ENCODE peak calls at places on chromosomes 1 and 21, in nine cellular contexts. R is cardiac fibroblast; L is esophagus squamous epithelium; Z is neural progenitor cell; S is HFF-Myc; P is CD8-positive, alpha-beta T cell; F is upper lobe of right lung; Q is fibroblast of the aortic adventitia; G is heart left ventricle. K is an unnamed sample.

GRCh38 chr1:88061830-88062177 is 622.3 kb upstream of the PKN2 start:
- DNase-seq in S (no peak), Q (peak), G (no peak), P (no peak), R (no peak), L (no peak), Z (no peak), F (no peak), K (no peak)

GRCh38 chr1:52904590-52905375 is 16.8 kb downstream of the ECHDC2 start:
- DNase-seq in R (peak), Q (peak), Z (peak), P (no peak), F (no peak), L (no peak), G (no peak), S (no peak), K (peak)

GRCh38 chr1:46533179-46533864 is 18.1 kb downstream of the KNCN start:
- DNase-seq in S (no peak), F (peak), L (no peak), Q (peak), G (no peak), R (peak), P (peak), Z (peak), K (peak)

GRCh38 chr1:100036718-100037664 is 67.2 kb downstream of the SLC35A3 start:
- DNase-seq in R (peak), S (no peak), Z (peak), P (no peak), L (no peak), G (no peak), Q (peak), F (no peak), K (peak)

GRCh38 chr1:173568483-173568882 is 34.4 kb downstream of the SLC9C2 start:
- DNase-seq in S (no peak), Q (no peak), G (no peak), P (no peak), L (no peak), F (no peak), R (no peak), Z (no peak), K (no peak)

GRCh38 chr1:185157599-185158469 is 867 bp downstream of the SWT1 start:
- DNase-seq in S (no peak), Z (peak), L (no peak), R (peak), P (no peak), Q (peak), G (no peak), F (no peak), K (peak)

GRCh38 chr21:34908424-34909055 is 140.6 kb downstream of the RUNX1 start:
- DNase-seq in F (no peak), Z (no peak), L (no peak), S (no peak), G (no peak), P (no peak), Q (peak), R (peak), K (peak)

GRCh38 chr1:99917214-99917613 is 52.6 kb upstream of the SLC35A3 start:
- DNase-seq in R (no peak), S (no peak), P (no peak), Q (no peak), L (no peak), Z (no peak), G (no peak), F (no peak), K (no peak)

GRCh38 chr1:11731719-11732283 is 4.1 kb upstream of the AGTRAP start:
- DNase-seq in Z (peak), L (peak), G (peak), R (peak), F (peak), S (no peak), Q (peak), P (no peak), K (peak)

GRCh38 chr1:237983507-237983906 is 92.8 kb upstream of the ZP4 start:
- DNase-seq in P (no peak), F (no peak), G (no peak), S (no peak), L (no peak), Q (no peak), R (no peak), Z (no peak), K (no peak)

GRCh38 chr1:48026275-48026674 is 29.1 kb upstream of the TRABD2B start:
- DNase-seq in Q (peak), Z (no peak), P (no peak), G (no peak), L (no peak), R (peak), S (no peak), F (no peak), K (no peak)

DNA sequence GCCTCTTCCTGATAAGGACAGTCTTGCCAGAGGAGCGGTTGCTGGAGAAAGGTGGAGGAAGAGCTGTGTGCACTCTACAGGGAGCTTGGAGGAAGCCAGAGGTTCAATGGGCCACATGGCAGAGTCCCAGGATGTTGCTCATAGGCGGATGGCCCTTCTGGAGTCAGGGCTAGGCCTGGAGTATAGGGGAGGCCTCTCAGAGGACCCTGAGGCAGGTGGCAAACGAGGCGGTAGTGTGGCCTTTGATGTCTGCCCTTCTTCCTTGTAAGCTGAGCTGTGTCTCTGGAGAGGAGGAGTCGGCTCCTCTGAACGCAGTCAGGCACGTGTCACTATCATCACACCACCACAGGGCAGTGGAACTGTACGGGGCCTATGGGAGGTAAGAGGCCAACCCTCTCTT is 8.6 kb downstream of the PKP1 start:
- DNase-seq in R (no peak), P (no peak), L (no peak), Q (no peak), Z (no peak), F (no peak), S (no peak), G (no peak), K (no peak)
- H3K4me3 ChIP-seq in R (no peak), P (no peak), L (no peak), Q (no peak), Z (no peak), F (no peak), S (no peak), G (no peak), K (no peak)

DNA sequence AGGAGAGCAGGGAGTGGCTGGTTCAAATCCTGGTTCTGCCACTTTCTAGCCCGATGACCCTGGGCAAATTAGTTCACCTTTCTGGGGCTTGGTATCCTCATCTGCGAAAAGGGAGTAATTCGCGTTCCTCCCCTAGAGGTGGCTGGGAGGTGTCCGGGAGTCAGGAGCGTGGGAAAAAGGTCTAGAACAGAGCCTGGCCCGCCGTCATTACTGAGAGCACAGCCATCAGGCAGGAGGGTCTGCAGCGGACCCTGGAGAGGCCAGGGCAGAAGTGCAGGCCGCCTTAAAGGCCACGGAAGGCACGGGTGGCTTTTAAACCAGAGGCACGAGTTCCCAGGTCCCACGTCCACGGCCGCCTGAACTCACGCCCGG is 886 bp downstream of the PANK4 start:
- DNase-seq in G (no peak), Z (no peak), F (no peak), P (no peak), Q (no peak), L (no peak), S (no peak), R (no peak), K (no peak)
- TF ChIP-seq CTCF in G (no peak), Z (no peak), F (no peak), P (no peak), Q (peak), L (no peak), S (no peak), R (no peak), K (no peak)

GRCh38 chr21:25562660-25563059 is 44.6 kb downstream of the MRPL39 start:
- DNase-seq in L (no peak), F (no peak), P (no peak), S (no peak), R (no peak), G (no peak), Q (peak), Z (no peak), K (no peak)
- H3K4me3 ChIP-seq in L (peak), F (peak), P (peak), S (peak), R (peak), G (peak), Q (peak), Z (peak), K (peak)

DNA sequence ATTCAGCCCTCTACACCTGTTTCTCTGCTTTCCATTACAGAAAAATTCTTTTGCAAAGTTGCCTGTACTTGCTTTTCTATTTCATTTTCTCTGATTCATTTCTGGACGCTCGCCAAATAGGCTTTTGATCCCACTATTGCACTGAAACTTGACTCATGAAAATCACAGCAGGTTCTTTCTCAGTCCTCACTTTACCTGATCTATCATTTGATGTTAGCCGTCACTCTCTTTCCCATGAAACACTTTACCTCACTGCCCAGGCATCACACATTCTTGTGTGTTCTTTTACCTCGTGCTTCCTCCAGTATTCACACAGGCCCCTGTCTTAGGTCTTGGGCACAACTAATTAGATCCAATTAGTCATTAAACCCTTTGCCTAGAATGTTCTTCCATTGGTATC is 26.2 kb downstream of the HSPA13 start:
- DNase-seq in G (no peak), R (no peak), Q (peak), Z (no peak), L (no peak), P (no peak), F (no peak), S (no peak), K (no peak)
- TF ChIP-seq CTCF in G (no peak), R (no peak), Q (no peak), Z (no peak), L (no peak), P (no peak), F (no peak), S (no peak), K (no peak)

GRCh38 chr1:65150583-65151263 is 2.7 kb downstream of the AK4 start:
- DNase-seq in Z (peak), F (no peak), L (no peak), R (no peak), Q (no peak), S (no peak), G (no peak), P (no peak), K (no peak)
- H3K4me3 ChIP-seq in Z (peak), F (no peak), L (no peak), R (no peak), Q (no peak), S (no peak), G (no peak), P (no peak), K (no peak)

DNA sequence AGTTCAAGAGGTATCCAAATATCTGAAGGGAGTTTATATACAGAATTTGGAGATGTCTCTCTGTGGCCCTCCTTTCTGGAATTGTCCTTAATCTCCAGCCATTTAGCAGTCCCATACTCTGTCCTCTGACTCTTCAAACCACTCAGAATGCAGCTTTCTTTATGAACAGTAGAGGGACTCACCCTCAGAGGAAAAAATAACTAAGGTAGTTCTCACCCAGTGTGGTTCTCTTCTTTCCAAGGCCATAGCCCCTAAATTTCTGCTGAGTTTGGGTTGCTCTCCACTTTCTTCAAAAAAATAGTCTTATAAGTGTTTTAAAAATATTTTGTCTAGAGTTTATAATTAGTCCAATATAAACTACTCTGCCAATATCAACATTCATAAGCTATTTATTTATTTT is 369.7 kb downstream of the MATN1 start:
- DNase-seq in S (no peak), P (no peak), F (no peak), Q (no peak), Z (peak), L (no peak), G (no peak), R (no peak), K (no peak)
- TF ChIP-seq CTCF in S (peak), P (no peak), F (peak), Q (peak), Z (peak), L (no peak), G (peak), R (no peak), K (peak)

GRCh38 chr1:24589200-24589599 is 33.3 kb downstream of the NCMAP start:
- DNase-seq in P (no peak), Z (no peak), L (no peak), Q (no peak), G (no peak), S (no peak), F (no peak), R (no peak), K (no peak)

GRCh38 chr1:24588573-24588972 is 32.7 kb downstream of the NCMAP start:
- DNase-seq in S (no peak), Q (no peak), L (no peak), P (no peak), F (no peak), Z (no peak), R (no peak), G (no peak), K (no peak)

GRCh38 chr1:24584103-24584764 is 28.3 kb downstream of the NCMAP start:
- DNase-seq in S (no peak), Q (no peak), R (no peak), G (no peak), L (no peak), P (no peak), Z (no peak), F (no peak), K (no peak)

GRCh38 chr1:24586119-24586518 is 30.2 kb downstream of the NCMAP start:
- DNase-seq in L (no peak), S (no peak), G (no peak), R (no peak), Q (no peak), Z (no peak), P (no peak), F (no peak), K (no peak)

DNA sequence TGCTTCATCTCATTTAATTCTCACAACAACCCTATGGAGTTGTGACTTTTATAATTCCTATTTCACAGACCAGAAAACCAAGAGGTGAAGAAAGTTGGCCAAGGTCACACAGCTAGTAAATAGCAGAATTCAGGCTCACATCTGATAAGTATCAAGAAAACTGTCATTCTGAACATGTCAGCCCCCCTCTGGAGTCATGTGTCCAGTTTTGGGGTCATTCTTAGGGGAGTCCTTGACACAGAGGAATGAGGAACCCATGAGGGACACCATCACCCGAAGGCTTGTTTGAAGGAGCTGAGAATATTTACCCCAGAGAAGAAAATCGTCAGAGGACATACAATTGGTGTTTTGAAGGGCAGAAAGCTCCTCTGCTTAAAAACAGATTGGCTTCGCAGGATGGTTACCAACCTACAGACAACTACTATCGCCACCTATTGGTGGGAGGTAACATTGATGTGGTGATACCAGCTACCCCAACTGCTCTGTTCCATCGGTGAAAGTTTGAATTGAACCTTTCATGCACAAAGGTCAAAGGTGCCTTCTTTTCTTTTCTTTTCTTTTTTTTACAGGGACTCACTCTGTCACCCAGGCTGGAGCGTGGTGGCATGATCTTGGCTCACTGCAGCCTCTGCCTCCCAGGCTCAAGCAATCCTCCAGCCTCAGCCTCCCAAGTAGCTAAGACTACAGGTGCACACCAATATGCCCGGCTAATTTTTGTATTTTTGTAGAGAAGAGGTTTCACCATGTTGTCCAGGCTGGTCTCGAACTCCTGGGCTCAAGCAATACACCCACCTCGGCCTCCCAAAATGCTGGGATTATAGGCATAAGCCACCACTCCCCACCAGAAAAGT is 31.3 kb downstream of the NCMAP start:
- DNase-seq in P (peak), L (no peak), S (peak), Z (peak), R (peak), F (no peak), Q (peak), G (no peak), K (peak)
- H3K4me3 ChIP-seq in P (no peak), L (no peak), S (no peak), Z (no peak), R (no peak), F (no peak), Q (no peak), G (no peak), K (no peak)

DNA sequence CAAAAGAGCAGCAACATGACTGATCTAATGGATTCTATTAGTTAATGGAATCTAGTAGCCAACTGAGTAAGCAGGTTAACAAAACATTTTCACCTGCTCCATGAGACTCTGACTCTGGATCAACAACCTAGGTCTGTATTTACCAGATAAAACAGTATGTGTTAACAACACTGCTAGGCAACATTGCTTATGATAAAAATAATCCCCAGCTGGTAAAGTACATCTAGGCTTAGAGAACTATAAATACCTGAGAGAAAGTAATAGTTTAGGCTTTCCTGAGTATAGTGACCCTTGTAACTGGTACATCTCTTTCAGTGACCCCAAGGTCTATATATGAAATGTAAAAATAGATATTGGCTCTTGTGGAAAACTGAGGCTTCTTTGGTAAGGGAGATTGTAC is 73.6 kb upstream of the TBX15 start:
- DNase-seq in L (no peak), Q (no peak), G (no peak), P (no peak), Z (no peak), S (no peak), R (no peak), F (no peak), K (no peak)
- TF ChIP-seq CTCF in L (no peak), Q (no peak), G (no peak), P (no peak), Z (no peak), S (no peak), R (no peak), F (no peak), K (no peak)

GRCh38 chr21:44842721-44843445 is 25.0 kb upstream of the SUMO3 start:
- DNase-seq in S (no peak), Q (no peak), P (no peak), G (no peak), F (no peak), L (no peak), R (no peak), Z (no peak), K (no peak)

GRCh38 chr21:44846201-44846484 is 27.3 kb downstream of the PTTG1IP start:
- DNase-seq in F (no peak), S (no peak), L (no peak), P (no peak), Q (no peak), G (no peak), Z (no peak), R (no peak), K (no peak)

GRCh38 chr21:44842087-44842486 is 24.2 kb upstream of the SUMO3 start:
- DNase-seq in Z (no peak), P (no peak), Q (no peak), R (no peak), L (no peak), S (no peak), F (no peak), G (no peak), K (no peak)

GRCh38 chr21:44845418-44846200 is 27.7 kb upstream of the SUMO3 start:
- DNase-seq in Z (peak), R (peak), S (no peak), G (peak), L (no peak), F (peak), Q (peak), P (no peak), K (peak)

DNA sequence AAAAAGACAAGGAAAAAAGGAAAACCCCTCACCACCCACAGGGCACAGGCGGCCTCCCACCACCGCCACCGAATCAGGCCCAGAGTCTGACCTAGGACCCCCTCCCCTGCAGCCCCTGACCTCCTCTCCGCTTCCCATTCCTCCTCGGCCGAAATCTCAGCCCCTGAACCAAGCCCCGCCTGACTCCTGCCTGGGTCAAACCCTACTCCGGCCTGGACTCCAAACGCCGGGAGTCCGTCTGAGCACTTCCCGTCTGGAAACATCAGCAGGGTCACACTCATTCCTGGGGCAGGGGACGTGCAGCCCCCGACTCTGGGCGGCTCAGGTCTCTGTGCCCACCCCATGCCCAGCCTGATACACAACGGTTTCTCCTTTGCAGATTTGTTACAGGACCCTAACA is 26.4 kb upstream of the SUMO3 start:
- DNase-seq in P (no peak), S (no peak), F (no peak), G (no peak), L (no peak), Q (no peak), Z (peak), R (no peak), K (no peak)
- H3K4me3 ChIP-seq in P (no peak), S (no peak), F (no peak), G (no peak), L (no peak), Q (no peak), Z (no peak), R (no peak), K (no peak)

GRCh38 chr1:85502625-85503083 is 37.7 kb upstream of the DDAH1 start:
- DNase-seq in P (no peak), F (no peak), L (no peak), Z (peak), G (peak), R (peak), S (peak), Q (peak), K (peak)
- TF ChIP-seq CTCF in P (no peak), F (peak), L (peak), Z (peak), G (peak), R (peak), S (peak), Q (peak), K (peak)